ENCODE peak calls at places on chromosome 4, in ten cellular contexts. W is BE2C, V is heart left ventricle, P is natural killer cell, S is Caco-2, C is BJ, J is mammary epithelial cell, E is HFF-Myc, H is GM06990, M is right atrium auricular region. U is an unnamed sample.

GRCh38 chr4:165208741-165209388 is 1.5 kb downstream of the KLHL2 start:
- DNase-seq in W (no peak), V (no peak), P (no peak), S (no peak), C (no peak), J (peak), E (no peak), H (no peak), M (no peak), U (no peak)

GRCh38 chr4:101304916-101305315 is 42.4 kb downstream of the PPP3CA start:
- DNase-seq in W (no peak), V (no peak), P (no peak), S (no peak), C (no peak), J (peak), E (peak), H (no peak), M (no peak), U (no peak)

GRCh38 chr4:154626793-154627484 is 14.5 kb upstream of the FGG start:
- DNase-seq in W (peak), V (peak), P (no peak), S (peak), C (no peak), J (peak), E (no peak), H (peak), M (peak), U (peak)

GRCh38 chr4:52096048-52096447 is 44.9 kb downstream of the SPATA18 start:
- DNase-seq in W (no peak), V (no peak), P (no peak), S (no peak), C (no peak), J (peak), E (no peak), H (no peak), M (no peak), U (no peak)

GRCh38 chr4:146522862-146523205 is 1.1 kb upstream of the SLC10A7 start:
- DNase-seq in W (no peak), V (no peak), P (no peak), S (no peak), C (no peak), J (peak), E (no peak), H (no peak), M (no peak), U (no peak)

GRCh38 chr4:151540728-151541437 is 131.9 kb downstream of the FHIP1A start:
- DNase-seq in W (peak), V (no peak), P (no peak), S (no peak), C (peak), J (peak), E (peak), H (no peak), M (no peak), U (no peak)

GRCh38 chr4:111362891-111363290 is 740.0 kb upstream of the PITX2 start:
- DNase-seq in W (no peak), V (peak), P (no peak), S (no peak), C (peak), J (no peak), E (no peak), H (no peak), M (no peak), U (no peak)

GRCh38 chr4:138957302-138957701 is 58.3 kb upstream of the NOCT start:
- DNase-seq in W (no peak), V (no peak), P (no peak), S (no peak), C (no peak), J (no peak), E (no peak), H (no peak), M (no peak), U (no peak)

GRCh38 chr4:40888916-40889315 is 139.2 kb downstream of the NSUN7 start:
- DNase-seq in W (no peak), V (no peak), P (no peak), S (no peak), C (no peak), J (no peak), E (no peak), H (no peak), M (no peak), U (no peak)

GRCh38 chr4:13704761-13705160 is 77.2 kb upstream of the BOD1L1 start:
- DNase-seq in W (no peak), V (no peak), P (no peak), S (no peak), C (no peak), J (peak), E (no peak), H (no peak), M (no peak), U (no peak)

DNA sequence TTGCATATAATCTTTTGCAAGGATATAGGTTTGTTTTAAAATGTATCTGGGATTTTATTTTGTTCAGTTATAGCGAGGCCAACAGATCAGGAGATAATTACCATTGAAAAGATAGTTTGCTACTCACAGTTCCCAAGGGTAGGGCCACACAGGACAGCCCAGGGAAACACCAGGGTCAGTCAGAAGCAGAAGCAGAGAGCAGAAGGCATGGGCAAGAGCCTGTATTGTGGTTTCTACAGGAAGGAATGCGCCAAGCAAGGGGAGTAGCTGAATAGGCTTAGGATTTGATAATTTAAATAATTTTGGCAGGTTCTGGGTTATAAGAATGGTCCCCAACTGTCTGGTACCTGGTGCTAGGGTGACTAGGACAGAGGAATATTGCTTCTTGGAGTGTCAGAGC is 61.6 kb downstream of the SYNPO2 start:
- DNase-seq in W (no peak), V (no peak), P (no peak), S (no peak), C (no peak), J (no peak), E (no peak), H (no peak), M (no peak), U (no peak)
- TF ChIP-seq CTCF in W (peak), V (no peak), P (no peak), S (no peak), C (no peak), J (no peak), E (no peak), H (no peak), M (no peak), U (no peak)

GRCh38 chr4:26821677-26822503 is 38.8 kb upstream of the STIM2 start:
- DNase-seq in W (no peak), V (no peak), P (no peak), S (no peak), C (no peak), J (no peak), E (no peak), H (no peak), M (no peak), U (no peak)
- TF ChIP-seq CTCF in W (no peak), V (no peak), P (no peak), S (peak), C (no peak), J (no peak), E (no peak), H (no peak), M (no peak), U (no peak)

DNA sequence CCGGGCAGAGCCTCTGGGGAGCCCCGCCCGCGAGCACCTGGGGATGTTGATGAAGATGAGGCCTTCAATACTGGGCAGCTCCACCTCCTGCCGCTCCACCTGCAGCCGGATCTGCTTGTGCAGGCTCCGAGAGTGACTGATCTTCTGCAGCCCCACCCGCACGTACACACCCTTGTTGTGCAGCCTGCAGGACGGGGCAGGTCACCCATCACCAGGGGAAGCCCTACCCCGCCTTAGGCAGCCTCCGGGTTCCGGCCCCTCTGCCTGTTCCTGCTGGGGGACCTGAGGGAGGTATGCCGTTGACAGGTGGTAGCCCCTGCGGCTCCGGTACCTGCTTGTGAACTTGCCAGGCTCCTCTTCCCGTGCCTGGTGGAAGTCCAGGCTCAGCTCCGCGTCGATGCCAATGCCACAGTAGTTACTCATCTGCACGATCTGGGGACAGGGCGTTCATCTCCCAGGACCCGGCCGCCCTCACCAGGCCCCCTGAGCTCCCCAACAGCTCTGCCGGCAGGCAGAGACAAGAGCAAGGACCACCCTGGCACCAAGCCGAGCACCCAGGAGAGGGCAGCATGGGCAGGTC is 11.6 kb downstream of the DGKQ start:
- DNase-seq in W (no peak), V (no peak), P (no peak), S (no peak), C (no peak), J (no peak), E (no peak), H (no peak), M (no peak), U (no peak)
- TF ChIP-seq CTCF in W (no peak), V (no peak), P (no peak), S (no peak), C (no peak), J (no peak), E (no peak), H (no peak), M (no peak), U (no peak)

DNA sequence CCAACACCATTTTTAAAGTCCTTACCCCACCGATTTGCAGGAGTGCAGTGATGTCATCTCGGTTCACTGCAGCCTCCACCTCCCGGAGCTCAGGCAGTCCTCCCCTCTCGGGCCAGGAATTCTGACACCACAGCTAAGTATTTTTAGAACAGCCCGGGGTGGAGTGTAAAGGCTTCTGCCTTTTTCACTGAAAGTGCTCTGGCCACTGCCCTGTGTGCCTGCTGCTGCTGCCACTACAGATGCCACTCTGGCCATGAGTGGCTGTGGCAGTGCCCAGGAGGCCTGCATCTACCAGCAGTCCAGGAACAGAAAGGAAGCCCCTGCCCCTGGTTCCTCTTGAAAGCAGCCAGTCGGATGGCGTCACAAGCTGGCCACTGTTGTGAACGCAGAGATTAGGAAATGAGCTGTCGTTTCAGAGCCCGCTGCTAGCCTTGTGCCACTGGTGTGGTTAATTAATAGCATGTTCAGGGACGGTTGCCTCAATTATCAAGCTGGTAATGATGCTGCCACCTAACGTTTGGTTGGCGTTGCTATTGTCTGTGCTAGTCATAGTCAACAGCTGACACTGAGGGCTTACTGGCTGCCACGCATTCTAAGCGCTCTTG is 23.6 kb upstream of the TBC1D14 start:
- DNase-seq in W (no peak), V (peak), P (no peak), S (no peak), C (no peak), J (peak), E (no peak), H (no peak), M (peak), U (no peak)
- TF ChIP-seq CTCF in W (peak), V (peak), P (no peak), S (no peak), C (no peak), J (peak), E (no peak), H (peak), M (no peak), U (no peak)

DNA sequence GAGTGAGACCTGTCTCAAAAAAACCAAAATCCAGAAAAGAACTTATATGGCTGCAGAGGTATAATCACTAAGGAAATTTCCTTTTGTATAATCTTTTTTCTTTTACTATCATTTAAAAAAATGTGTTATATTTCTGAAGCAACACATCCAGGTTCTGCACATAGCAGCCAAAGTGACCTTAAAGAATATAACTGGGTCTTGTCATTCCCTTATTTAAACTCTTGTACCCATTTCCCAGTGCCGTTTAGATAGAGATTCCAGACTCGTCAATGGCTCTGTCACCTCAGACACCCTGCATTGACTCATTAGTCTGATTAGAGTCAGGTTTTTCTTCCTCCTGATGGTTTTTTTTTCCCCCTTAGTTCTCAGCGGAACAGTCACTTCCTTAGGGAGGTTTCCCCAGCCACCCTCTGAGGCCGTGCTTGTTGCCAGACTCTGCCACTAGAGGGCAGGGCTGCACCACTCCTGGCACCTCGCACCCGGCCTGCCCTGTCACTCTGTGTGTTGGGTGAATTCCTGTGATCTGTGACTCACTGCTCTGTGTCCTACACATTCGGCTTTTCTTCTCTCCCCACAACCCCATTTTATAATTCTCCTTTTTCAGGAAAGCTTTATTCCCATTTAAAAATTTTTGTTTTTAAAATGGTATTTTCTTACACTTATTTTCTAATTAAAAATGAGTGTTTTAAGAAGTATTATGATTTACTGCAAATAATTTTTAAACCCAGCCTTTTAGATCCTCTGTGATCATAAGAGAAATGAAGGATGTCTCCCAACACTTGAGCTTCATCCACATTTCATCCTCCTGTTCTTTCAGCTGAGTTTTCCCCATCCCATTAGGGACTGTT is 32.1 kb downstream of the HTT start:
- DNase-seq in W (peak), V (peak), P (peak), S (peak), C (peak), J (peak), E (peak), H (peak), M (peak), U (peak)
- TF ChIP-seq CTCF in W (peak), V (peak), P (peak), S (peak), C (peak), J (peak), E (peak), H (peak), M (peak), U (peak)

GRCh38 chr4:176642472-176642871 is 150.2 kb downstream of the VEGFC start:
- DNase-seq in W (no peak), V (no peak), P (no peak), S (no peak), C (no peak), J (no peak), E (no peak), H (peak), M (no peak), U (no peak)
- TF ChIP-seq CTCF in W (no peak), V (no peak), P (no peak), S (no peak), C (no peak), J (no peak), E (no peak), H (peak), M (no peak), U (no peak)

DNA sequence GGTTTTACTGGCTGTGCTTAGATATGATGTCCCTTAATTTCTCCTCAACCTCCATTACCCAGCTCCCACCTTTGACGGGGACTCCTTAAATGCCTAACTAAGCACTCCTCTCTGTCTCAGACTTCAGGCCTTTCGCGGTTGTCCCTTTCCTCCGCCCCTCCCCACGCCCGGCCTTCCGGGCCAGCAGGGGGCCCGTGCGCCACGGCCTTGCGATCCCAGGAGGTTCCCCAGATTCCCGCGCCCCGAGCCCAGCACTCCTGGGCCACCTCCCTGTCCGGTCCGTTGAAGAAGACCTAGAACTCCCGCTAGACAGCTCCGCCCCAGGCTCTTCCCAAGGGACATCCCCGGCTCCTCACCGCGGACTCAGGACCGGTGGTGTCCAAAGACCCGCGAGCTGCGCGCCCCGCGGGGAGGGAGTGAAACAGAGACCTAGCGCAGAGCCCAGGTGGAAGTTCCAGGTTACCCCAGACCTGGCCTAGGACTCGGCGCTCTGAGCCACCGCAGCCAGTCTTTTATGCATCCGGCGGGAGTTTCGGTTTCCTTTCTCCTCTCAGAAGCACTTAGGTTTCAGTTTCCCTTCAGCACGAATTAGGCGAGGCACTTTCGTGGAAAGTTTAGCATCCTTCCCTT is at the start of gene DDX60:
- DNase-seq in W (peak), V (peak), P (peak), S (peak), C (peak), J (peak), E (peak), H (peak), M (peak), U (peak)
- TF ChIP-seq CTCF in W (peak), V (peak), P (peak), S (peak), C (peak), J (peak), E (peak), H (peak), M (peak), U (no peak)

GRCh38 chr4:83251074-83251835 is 33.3 kb downstream of the COQ2 start:
- DNase-seq in W (no peak), V (no peak), P (no peak), S (no peak), C (no peak), J (no peak), E (no peak), H (no peak), M (no peak), U (no peak)

GRCh38 chr4:83248486-83248885 is 36.1 kb downstream of the COQ2 start:
- DNase-seq in W (no peak), V (no peak), P (no peak), S (no peak), C (no peak), J (peak), E (no peak), H (no peak), M (no peak), U (no peak)

GRCh38 chr4:83250666-83251065 is 33.9 kb downstream of the COQ2 start:
- DNase-seq in W (no peak), V (no peak), P (no peak), S (no peak), C (no peak), J (no peak), E (no peak), H (no peak), M (no peak), U (no peak)

GRCh38 chr4:83255584-83255983 is 29.0 kb downstream of the COQ2 start:
- DNase-seq in W (no peak), V (no peak), P (no peak), S (no peak), C (peak), J (no peak), E (peak), H (no peak), M (no peak), U (no peak)

DNA sequence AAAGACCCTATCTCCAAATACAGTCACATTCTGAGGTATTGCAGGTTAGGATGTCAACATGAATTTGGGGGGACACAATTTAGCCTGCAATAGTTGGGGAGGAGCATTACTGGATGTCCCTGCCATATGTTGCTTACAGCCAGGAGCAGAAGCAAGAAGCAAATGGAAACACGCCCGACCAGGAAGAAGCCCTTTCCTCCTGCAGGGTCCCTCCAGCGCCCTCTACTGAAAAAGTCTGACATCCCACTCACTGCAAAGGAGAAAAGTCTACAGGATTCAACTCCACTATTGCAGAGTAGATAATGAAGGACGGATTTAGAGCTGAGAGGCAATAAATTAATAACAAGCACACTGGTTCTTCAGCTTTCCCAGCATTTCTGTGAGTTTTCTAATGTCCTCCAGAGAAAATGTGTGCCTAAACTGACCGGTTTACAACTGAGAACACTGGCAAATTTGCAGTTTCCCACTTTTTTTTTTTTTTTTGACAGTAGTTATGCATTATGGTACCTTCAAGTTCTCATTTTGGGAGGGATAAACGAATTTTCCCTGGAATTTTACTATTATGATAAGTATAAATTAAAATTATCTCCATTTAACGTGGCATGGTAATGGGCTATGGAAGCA is 31.7 kb downstream of the COQ2 start:
- DNase-seq in W (peak), V (peak), P (peak), S (peak), C (no peak), J (peak), E (no peak), H (no peak), M (no peak), U (peak)
- TF ChIP-seq CTCF in W (peak), V (peak), P (peak), S (peak), C (peak), J (peak), E (peak), H (peak), M (peak), U (peak)